ENCODE peak calls at places on chromosome 14, in ten cellular contexts. T is mucosa of descending colon; Z is CD8-positive, alpha-beta memory T cell; S is GM23248; I is A549; N is Panc1; F is PC-9; Y is fibroblast of lung; H is naive thymus-derived CD4-positive, alpha-beta T cell; K is cardiac muscle cell. Q is an unnamed sample.

GRCh38 chr14:78863143-78863542 is 693.0 kb downstream of the NRXN3 start:
- DNase-seq in Y (peak; percentile 32), K (peak; percentile 32), S (peak; percentile 29), I (peak; percentile 12), Z (no peak), N (no peak), F (peak; percentile 58), T (peak; percentile 43), H (no peak), Q (peak; percentile 63)

GRCh38 chr14:32286602-32287001 is 42.5 kb upstream of the AKAP6 start:
- DNase-seq in I (no peak), Z (no peak), Y (no peak), K (no peak), S (no peak), H (no peak), T (no peak), F (no peak), N (no peak), Q (no peak)

GRCh38 chr14:30214456-30215090 is 286.9 kb upstream of the PRKD1 start:
- DNase-seq in S (peak; percentile 85), K (peak; percentile 89), N (no peak), F (no peak), Z (no peak), I (peak; percentile 62), T (peak; percentile 16), H (no peak), Y (peak; percentile 70), Q (peak; percentile 26)

GRCh38 chr14:31529053-31529452 is 32.2 kb upstream of the NUBPL start:
- DNase-seq in Z (no peak), S (no peak), N (no peak), I (no peak), H (no peak), F (no peak), T (no peak), Y (no peak), K (peak; percentile 21), Q (no peak)

GRCh38 chr14:65732112-65732511 is 319.6 kb downstream of the FUT8 start:
- DNase-seq in S (no peak), N (no peak), F (no peak), I (no peak), Y (no peak), K (no peak), H (no peak), Z (no peak), T (no peak), Q (no peak)

GRCh38 chr14:75025082-75025481 is 22.4 kb downstream of the EIF2B2 start:
- DNase-seq in N (no peak), Y (peak; percentile 52), I (no peak), T (peak; percentile 27), Z (no peak), S (peak; percentile 37), K (peak; percentile 53), F (no peak), H (no peak), Q (no peak)

GRCh38 chr14:58731465-58732330 is 93.9 kb downstream of the DACT1 start:
- DNase-seq in F (no peak), T (no peak), N (no peak), Y (peak; percentile 100), K (peak; percentile 97), I (peak; percentile 69), S (peak; percentile 97), Z (no peak), H (no peak), Q (no peak)

GRCh38 chr14:66758031-66758613 is 250.2 kb downstream of the GPHN start:
- DNase-seq in N (no peak), K (no peak), S (no peak), H (no peak), Z (no peak), F (no peak), T (no peak), I (no peak), Y (no peak), Q (no peak)

GRCh38 chr14:79986251-79986650 is 225.1 kb downstream of the DIO2 start:
- DNase-seq in I (no peak), Y (no peak), F (no peak), T (no peak), N (no peak), K (peak; percentile 2), Z (no peak), H (no peak), S (no peak), Q (no peak)

GRCh38 chr14:65853407-65853955 is 441.0 kb downstream of the FUT8 start:
- DNase-seq in I (no peak), T (no peak), H (no peak), Z (no peak), N (no peak), K (no peak), F (no peak), Y (no peak), S (no peak), Q (no peak)

GRCh38 chr14:89190779-89191513 is 226.1 kb downstream of the FOXN3 start:
- DNase-seq in Z (no peak), K (no peak), Y (peak; percentile 12), I (no peak), T (no peak), N (no peak), S (no peak), F (no peak), H (no peak), Q (peak; percentile 92)

GRCh38 chr14:61472801-61473376 is 151.5 kb downstream of the PRKCH start:
- DNase-seq in F (no peak), T (peak; percentile 43), Z (peak; percentile 80), I (no peak), H (no peak), N (no peak), S (peak; percentile 24), Y (peak; percentile 30), K (peak; percentile 52), Q (no peak)

GRCh38 chr14:90300649-90301048 is 31.1 kb downstream of the NRDE2 start:
- DNase-seq in S (peak; percentile 40), I (no peak), K (peak; percentile 63), Z (no peak), Y (no peak), T (no peak), N (no peak), F (no peak), H (no peak), Q (no peak)

GRCh38 chr14:63163306-63163705 is 40.9 kb upstream of the RHOJ start:
- DNase-seq in F (no peak), Y (no peak), H (no peak), S (no peak), K (no peak), T (no peak), Z (no peak), I (no peak), N (no peak), Q (no peak)

GRCh38 chr14:71478542-71478941 is 453.7 kb upstream of the RGS6 start:
- DNase-seq in F (no peak), I (no peak), K (peak; percentile 54), Z (no peak), T (no peak), Y (peak; percentile 71), N (no peak), H (no peak), S (no peak), Q (no peak)

GRCh38 chr14:81062816-81063215 is 107.4 kb downstream of the TSHR start:
- DNase-seq in S (peak; percentile 1), I (peak; percentile 20), F (no peak), N (no peak), T (no peak), K (no peak), Z (no peak), H (no peak), Y (no peak), Q (no peak)

GRCh38 chr14:89366580-89367448 is 50.2 kb downstream of the FOXN3 start:
- DNase-seq in T (peak; percentile 70), Y (no peak), N (no peak), S (no peak), K (peak; percentile 32), F (no peak), Z (no peak), H (no peak), I (no peak), Q (no peak)

GRCh38 chr14:74963705-74964271 is 8.4 kb upstream of the PGF start:
- DNase-seq in Z (no peak), S (peak; percentile 75), I (no peak), N (no peak), H (no peak), Y (peak; percentile 73), F (peak; percentile 76), K (peak; percentile 51), T (no peak), Q (no peak)

GRCh38 chr14:95493503-95493902 is 22.9 kb downstream of the SYNE3 start:
- DNase-seq in F (no peak), H (no peak), S (no peak), N (no peak), K (no peak), I (no peak), Y (no peak), T (no peak), Z (no peak), Q (no peak)
- H3K4me1 ChIP-seq in F (no peaks in the 10 kb centered on the region), H (peaks cover 22% of the 10 kb centered on the region), S (peaks cover 17% of the 10 kb centered on the region), N (peaks cover 14% of the 10 kb centered on the region), K (peaks cover 24% of the 10 kb centered on the region), I (peaks cover 6% of the 10 kb centered on the region), Y (peaks cover 28% of the 10 kb centered on the region), T (peaks cover 54% of the 10 kb centered on the region), Z (peaks cover 28% of the 10 kb centered on the region), Q (no peaks in the 10 kb centered on the region)

DNA sequence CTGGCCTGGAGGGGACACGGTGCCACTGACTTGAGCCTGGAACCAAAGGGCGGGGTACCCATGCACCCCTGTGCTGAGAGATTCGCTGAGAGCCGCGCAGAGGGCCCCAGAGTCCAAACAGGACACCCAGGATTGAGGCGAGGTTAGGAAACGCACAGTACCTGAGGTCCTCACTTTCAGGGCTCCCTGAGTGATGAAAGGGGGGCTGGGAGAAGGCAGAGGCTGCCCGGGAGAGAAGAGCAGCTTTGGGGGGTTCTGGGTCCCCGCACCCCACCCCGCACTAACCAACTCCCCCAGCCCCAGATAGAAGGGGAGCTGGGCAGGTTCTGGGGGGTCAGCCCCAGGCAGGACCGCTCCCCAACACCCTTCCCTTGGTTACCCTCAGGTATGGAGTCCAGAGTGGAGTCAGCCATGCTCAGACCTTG is 14.5 kb upstream of the ANKRD9 start:
- DNase-seq in Y (no peak), F (no peak), S (no peak), K (no peak), I (no peak), T (no peak), Z (no peak), N (no peak), H (no peak), Q (no peak)
- H3K4me3 ChIP-seq in Y (peak overlapping the region; percentile 26), F (peak overlapping the region; percentile 62), S (peak overlapping the region; percentile 76), K (no peak overlapping the region), I (peak overlapping the region; percentile 16), T (no peak overlapping the region), Z (peak overlapping the region; percentile 71), N (peak overlapping the region; percentile 56), H (peak overlapping the region; percentile 69), Q (peak overlapping the region; percentile 10)

GRCh38 chr14:73249564-73250316 is 12.4 kb downstream of the PAPLN start:
- DNase-seq in Z (no peak), N (no peak), I (no peak), S (no peak), H (no peak), F (no peak), K (no peak), Y (no peak), T (no peak), Q (no peak)
- H3K4me1 ChIP-seq in Z (no peaks in the 10 kb centered on the region), N (peaks cover 5% of the 10 kb centered on the region), I (no peaks in the 10 kb centered on the region), S (no peaks in the 10 kb centered on the region), H (peaks cover 4% of the 10 kb centered on the region), F (no peaks in the 10 kb centered on the region), K (no peaks in the 10 kb centered on the region), Y (no peaks in the 10 kb centered on the region), T (no peaks in the 10 kb centered on the region), Q (no peaks in the 10 kb centered on the region)

DNA sequence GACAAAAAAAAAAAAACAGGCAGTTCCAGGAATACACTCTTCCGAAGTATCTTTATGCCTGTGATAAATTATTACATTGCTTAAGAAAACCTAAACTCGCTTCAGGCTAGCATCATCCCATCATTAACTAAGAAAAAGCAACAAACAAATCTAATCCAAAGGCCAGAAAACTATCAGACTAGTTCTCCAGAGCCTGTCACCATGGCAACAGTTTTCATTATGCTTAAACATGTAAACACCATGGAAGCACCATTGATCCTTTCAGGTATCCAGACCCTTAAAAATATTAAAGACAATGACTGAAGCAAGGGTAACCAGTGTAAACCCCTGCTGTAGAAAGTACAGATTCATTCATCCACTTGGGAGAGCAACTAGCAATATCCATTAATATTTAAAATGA is 9.8 kb downstream of the DAD1 start:
- DNase-seq in S (peak; percentile 19), Y (no peak), Z (no peak), T (no peak), H (no peak), N (no peak), F (no peak), K (no peak), I (no peak), Q (peak; percentile 37)
- H3K4me3 ChIP-seq in S (no peak overlapping the region), Y (no peak overlapping the region), Z (no peak overlapping the region), T (no peak overlapping the region), H (no peak overlapping the region), N (no peak overlapping the region), F (no peak overlapping the region), K (no peak overlapping the region), I (no peak overlapping the region), Q (no peak overlapping the region)

Q was measured in HAP-1.